ENCODE peak calls at places on chromosome 12, in ten cellular contexts. One of them, this sample, is unnamed.
A peak's percentile ranks its signal among the peaks of the same experiment; 100 is the strongest.

GRCh38 chr12:124680863-124681778 is 113.7 kb upstream of the NCOR2 start:
- DNase-seq in lower lobe of right lung: peak; percentile 71
- DNase-seq in fibroblast of the aortic adventitia: peak; percentile 65
- DNase-seq in choroid plexus epithelial cell: peak; percentile 66
- DNase-seq in HFFc6: peak; percentile 39
- DNase-seq in AG04450: no peak
- DNase-seq in GM12864: peak; percentile 41
- DNase-seq in neural crest cell: peak; percentile 53
- DNase-seq in ascending aorta: peak; percentile 31
- DNase-seq in brain microvascular endothelial cell: peak; percentile 95
- DNase-seq in this sample: peak; percentile 84

GRCh38 chr12:22287776-22288621 is 46.5 kb downstream of the ST8SIA1 start:
- DNase-seq in choroid plexus epithelial cell: peak; percentile 46
- DNase-seq in HFFc6: no peak
- DNase-seq in lower lobe of right lung: no peak
- DNase-seq in brain microvascular endothelial cell: peak; percentile 55
- DNase-seq in AG04450: no peak
- DNase-seq in fibroblast of the aortic adventitia: peak; percentile 52
- DNase-seq in GM12864: no peak
- DNase-seq in ascending aorta: no peak
- DNase-seq in neural crest cell: no peak
- DNase-seq in this sample: no peak

GRCh38 chr12:101733166-101733565 is 6.1 kb downstream of the SYCP3 start:
- DNase-seq in HFFc6: no peak
- DNase-seq in brain microvascular endothelial cell: no peak
- DNase-seq in AG04450: no peak
- DNase-seq in GM12864: no peak
- DNase-seq in fibroblast of the aortic adventitia: no peak
- DNase-seq in neural crest cell: no peak
- DNase-seq in ascending aorta: no peak
- DNase-seq in choroid plexus epithelial cell: no peak
- DNase-seq in lower lobe of right lung: no peak
- DNase-seq in this sample: no peak

GRCh38 chr12:120019197-120019596 is 30.2 kb downstream of the BICDL1 start:
- DNase-seq in fibroblast of the aortic adventitia: no peak
- DNase-seq in lower lobe of right lung: no peak
- DNase-seq in HFFc6: no peak
- DNase-seq in brain microvascular endothelial cell: no peak
- DNase-seq in GM12864: no peak
- DNase-seq in AG04450: no peak
- DNase-seq in ascending aorta: no peak
- DNase-seq in neural crest cell: no peak
- DNase-seq in choroid plexus epithelial cell: no peak
- DNase-seq in this sample: no peak

GRCh38 chr12:88960213-88960878 is 380.1 kb upstream of the KITLG start:
- DNase-seq in choroid plexus epithelial cell: peak; percentile 55
- DNase-seq in brain microvascular endothelial cell: no peak
- DNase-seq in HFFc6: peak; percentile 41
- DNase-seq in lower lobe of right lung: no peak
- DNase-seq in neural crest cell: no peak
- DNase-seq in AG04450: no peak
- DNase-seq in ascending aorta: no peak
- DNase-seq in fibroblast of the aortic adventitia: peak; percentile 64
- DNase-seq in GM12864: no peak
- DNase-seq in this sample: no peak

GRCh38 chr12:522692-523378 is 63.1 kb downstream of the B4GALNT3 start:
- DNase-seq in choroid plexus epithelial cell: no peak
- DNase-seq in AG04450: no peak
- DNase-seq in neural crest cell: no peak
- DNase-seq in HFFc6: no peak
- DNase-seq in GM12864: no peak
- DNase-seq in brain microvascular endothelial cell: no peak
- DNase-seq in ascending aorta: no peak
- DNase-seq in fibroblast of the aortic adventitia: no peak
- DNase-seq in lower lobe of right lung: no peak
- DNase-seq in this sample: no peak

GRCh38 chr12:118190266-118190665 is 54.3 kb downstream of the PEBP1 start:
- DNase-seq in GM12864: no peak
- DNase-seq in brain microvascular endothelial cell: peak; percentile 12
- DNase-seq in AG04450: no peak
- DNase-seq in choroid plexus epithelial cell: peak; percentile 57
- DNase-seq in neural crest cell: peak; percentile 12
- DNase-seq in HFFc6: peak; percentile 15
- DNase-seq in lower lobe of right lung: no peak
- DNase-seq in ascending aorta: no peak
- DNase-seq in fibroblast of the aortic adventitia: peak; percentile 53
- DNase-seq in this sample: no peak

GRCh38 chr12:29158364-29158763 is 9.3 kb downstream of the FAR2 start:
- DNase-seq in neural crest cell: no peak
- DNase-seq in AG04450: no peak
- DNase-seq in HFFc6: no peak
- DNase-seq in fibroblast of the aortic adventitia: no peak
- DNase-seq in lower lobe of right lung: peak; percentile 54
- DNase-seq in choroid plexus epithelial cell: no peak
- DNase-seq in brain microvascular endothelial cell: no peak
- DNase-seq in ascending aorta: no peak
- DNase-seq in GM12864: no peak
- DNase-seq in this sample: no peak

GRCh38 chr12:291153-291723 is 28.6 kb upstream of the SLC6A13 start:
- DNase-seq in GM12864: no peak
- DNase-seq in lower lobe of right lung: no peak
- DNase-seq in ascending aorta: no peak
- DNase-seq in AG04450: no peak
- DNase-seq in fibroblast of the aortic adventitia: peak; percentile 23
- DNase-seq in choroid plexus epithelial cell: no peak
- DNase-seq in HFFc6: no peak
- DNase-seq in neural crest cell: no peak
- DNase-seq in brain microvascular endothelial cell: no peak
- DNase-seq in this sample: no peak

GRCh38 chr12:45125997-45126396 is 75.1 kb upstream of the DBX2 start:
- DNase-seq in brain microvascular endothelial cell: no peak
- DNase-seq in AG04450: no peak
- DNase-seq in ascending aorta: no peak
- DNase-seq in neural crest cell: no peak
- DNase-seq in lower lobe of right lung: no peak
- DNase-seq in choroid plexus epithelial cell: no peak
- DNase-seq in fibroblast of the aortic adventitia: no peak
- DNase-seq in GM12864: no peak
- DNase-seq in HFFc6: no peak
- DNase-seq in this sample: no peak

GRCh38 chr12:87618199-87618598 is 411.0 kb downstream of the C12orf50 start:
- DNase-seq in choroid plexus epithelial cell: peak; percentile 46
- DNase-seq in lower lobe of right lung: no peak
- DNase-seq in neural crest cell: no peak
- DNase-seq in ascending aorta: no peak
- DNase-seq in GM12864: no peak
- DNase-seq in brain microvascular endothelial cell: no peak
- DNase-seq in fibroblast of the aortic adventitia: peak; percentile 3
- DNase-seq in AG04450: no peak
- DNase-seq in HFFc6: no peak
- DNase-seq in this sample: no peak

DNA sequence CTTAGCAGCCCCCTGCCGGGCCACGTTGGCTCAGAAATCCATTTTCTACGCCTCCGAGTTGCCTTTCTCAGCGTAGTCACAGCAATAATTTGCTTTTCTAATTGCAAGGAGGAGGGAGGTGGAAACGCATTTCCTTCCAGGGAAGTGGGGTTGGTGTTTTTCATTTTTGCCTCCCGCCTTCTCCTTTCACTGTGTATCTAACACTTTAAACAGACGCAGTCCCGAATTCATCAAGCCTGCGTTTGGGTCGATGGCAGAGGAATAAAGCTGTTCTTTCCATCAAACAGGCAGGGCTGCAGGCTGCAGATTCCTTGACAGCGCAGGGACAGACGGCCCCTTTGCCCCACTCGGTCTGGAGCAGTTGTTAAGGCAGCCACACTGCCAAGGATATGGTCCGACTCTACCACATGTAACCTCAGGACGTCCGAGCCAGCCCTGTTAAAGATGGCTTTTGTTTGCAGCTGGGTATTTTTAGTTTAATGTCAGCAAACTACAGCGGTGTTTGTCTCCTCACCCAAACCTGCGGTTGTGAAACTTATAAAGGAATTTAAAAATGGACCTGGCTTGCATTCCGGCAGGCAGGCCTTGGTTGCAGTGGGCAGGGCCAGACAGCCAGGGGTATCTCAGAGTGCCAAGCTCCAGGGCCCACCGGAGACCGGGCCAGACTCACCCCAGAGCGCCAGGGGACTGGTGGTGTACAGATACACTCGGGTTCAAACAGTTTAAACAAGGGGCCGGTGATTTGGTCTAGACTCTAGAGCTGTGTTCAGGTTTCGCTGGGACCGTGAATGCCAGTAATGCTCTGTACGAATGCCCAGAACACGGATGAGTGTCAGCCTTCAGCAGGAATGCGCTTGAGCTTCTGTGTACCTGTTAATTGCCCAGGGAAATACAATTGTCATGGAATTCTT is 2.2 kb downstream of the CHST11 start:
- DNase-seq in GM12864: no peak
- DNase-seq in neural crest cell: no peak
- DNase-seq in ascending aorta: no peak
- DNase-seq in AG04450: no peak
- DNase-seq in fibroblast of the aortic adventitia: peak; percentile 53
- DNase-seq in choroid plexus epithelial cell: peak; percentile 31
- DNase-seq in lower lobe of right lung: peak; percentile 49
- DNase-seq in brain microvascular endothelial cell: no peak
- DNase-seq in HFFc6: no peak
- DNase-seq in this sample: peak; percentile 30
- TF ChIP-seq CTCF in GM12864: no peak
- TF ChIP-seq CTCF in neural crest cell: no peak
- TF ChIP-seq CTCF in ascending aorta: no peak
- TF ChIP-seq CTCF in AG04450: peak; percentile 16
- TF ChIP-seq CTCF in fibroblast of the aortic adventitia: no peak
- TF ChIP-seq CTCF in choroid plexus epithelial cell: no peak
- TF ChIP-seq CTCF in lower lobe of right lung: no peak
- TF ChIP-seq CTCF in brain microvascular endothelial cell: peak; percentile 30
- TF ChIP-seq CTCF in HFFc6: no peak
- TF ChIP-seq CTCF in this sample: no peak

DNA sequence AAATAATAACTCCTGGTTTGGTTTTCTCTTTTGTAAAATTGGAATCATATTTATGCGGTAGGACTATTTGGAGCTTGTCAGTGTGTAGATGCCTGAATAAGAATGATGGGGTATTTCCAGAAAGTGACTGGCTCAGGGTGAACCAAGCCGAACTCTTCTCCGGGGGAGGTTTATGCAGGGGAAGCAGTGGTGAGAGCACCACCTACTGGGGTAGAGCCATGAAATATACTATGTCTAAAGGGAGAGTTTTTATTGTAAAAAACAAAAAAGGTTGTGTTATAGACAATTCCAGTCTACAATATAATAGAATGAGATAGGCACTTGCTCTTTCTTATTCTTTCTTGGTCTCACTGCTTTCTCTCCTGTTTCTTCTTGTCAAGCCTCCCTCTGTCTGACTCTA is 222.9 kb upstream of the SLC16A7 start:
- DNase-seq in choroid plexus epithelial cell: peak; percentile 42
- DNase-seq in GM12864: no peak
- DNase-seq in neural crest cell: no peak
- DNase-seq in HFFc6: no peak
- DNase-seq in fibroblast of the aortic adventitia: peak; percentile 26
- DNase-seq in AG04450: peak; percentile 1
- DNase-seq in ascending aorta: no peak
- DNase-seq in brain microvascular endothelial cell: peak; percentile 43
- DNase-seq in lower lobe of right lung: no peak
- DNase-seq in this sample: no peak
- TF ChIP-seq CTCF in choroid plexus epithelial cell: peak; percentile 53
- TF ChIP-seq CTCF in GM12864: peak; percentile 35
- TF ChIP-seq CTCF in neural crest cell: peak; percentile 54
- TF ChIP-seq CTCF in HFFc6: peak; percentile 57
- TF ChIP-seq CTCF in fibroblast of the aortic adventitia: peak; percentile 51
- TF ChIP-seq CTCF in AG04450: peak; percentile 58
- TF ChIP-seq CTCF in ascending aorta: no peak
- TF ChIP-seq CTCF in brain microvascular endothelial cell: peak; percentile 59
- TF ChIP-seq CTCF in lower lobe of right lung: no peak
- TF ChIP-seq CTCF in this sample: peak; percentile 28

GRCh38 chr12:62522984-62523383 is 56.4 kb downstream of the MON2 start:
- DNase-seq in choroid plexus epithelial cell: peak; percentile 43
- DNase-seq in ascending aorta: no peak
- DNase-seq in AG04450: no peak
- DNase-seq in fibroblast of the aortic adventitia: peak; percentile 16
- DNase-seq in neural crest cell: no peak
- DNase-seq in HFFc6: peak; percentile 1
- DNase-seq in lower lobe of right lung: no peak
- DNase-seq in GM12864: no peak
- DNase-seq in brain microvascular endothelial cell: no peak
- DNase-seq in this sample: no peak
- TF ChIP-seq CTCF in choroid plexus epithelial cell: no peak
- TF ChIP-seq CTCF in ascending aorta: no peak
- TF ChIP-seq CTCF in AG04450: peak; percentile 16
- TF ChIP-seq CTCF in fibroblast of the aortic adventitia: no peak
- TF ChIP-seq CTCF in neural crest cell: no peak
- TF ChIP-seq CTCF in HFFc6: no peak
- TF ChIP-seq CTCF in lower lobe of right lung: no peak
- TF ChIP-seq CTCF in GM12864: no peak
- TF ChIP-seq CTCF in brain microvascular endothelial cell: no peak
- TF ChIP-seq CTCF in this sample: peak; percentile 27

DNA sequence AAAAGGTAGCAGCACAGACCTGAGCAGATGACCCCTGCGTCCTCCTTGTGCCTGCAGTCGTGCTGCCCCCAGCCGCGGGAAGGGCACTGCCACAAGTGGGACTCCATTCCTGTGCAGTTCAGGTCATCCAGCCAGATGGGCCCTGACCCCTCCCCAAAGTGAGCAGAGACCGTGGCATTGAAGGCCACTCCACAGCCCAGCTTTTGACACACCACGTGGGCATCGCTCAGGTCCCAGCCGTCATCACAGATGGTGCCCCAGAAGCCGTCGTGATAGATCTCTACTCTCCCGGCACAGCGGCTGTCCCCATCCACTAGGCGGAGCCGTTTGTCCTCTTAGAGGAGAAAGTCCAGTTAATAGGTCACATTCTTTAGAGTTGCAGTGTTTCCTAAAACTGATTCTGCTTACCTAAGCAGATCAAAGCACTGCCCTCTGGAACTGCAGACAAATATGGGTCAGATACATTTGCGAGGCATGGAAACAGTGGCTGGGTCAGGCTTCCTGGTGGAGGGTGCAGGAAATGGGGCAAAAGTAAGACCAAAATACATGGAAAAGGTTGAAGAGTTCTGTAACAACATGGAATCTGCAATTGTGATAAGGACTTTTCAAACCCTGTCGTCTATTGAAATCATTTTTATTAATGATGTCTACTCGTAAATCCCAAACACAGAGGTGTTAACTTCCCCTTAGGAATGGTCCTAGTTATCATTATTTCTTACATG is 69.4 kb downstream of the CD163L1 start:
- DNase-seq in lower lobe of right lung: peak; percentile 61
- DNase-seq in choroid plexus epithelial cell: peak; percentile 38
- DNase-seq in brain microvascular endothelial cell: peak; percentile 14
- DNase-seq in AG04450: no peak
- DNase-seq in fibroblast of the aortic adventitia: peak; percentile 17
- DNase-seq in neural crest cell: no peak
- DNase-seq in ascending aorta: no peak
- DNase-seq in HFFc6: peak; percentile 20
- DNase-seq in GM12864: no peak
- DNase-seq in this sample: peak; percentile 26
- TF ChIP-seq CTCF in lower lobe of right lung: peak; percentile 48
- TF ChIP-seq CTCF in choroid plexus epithelial cell: peak; percentile 65
- TF ChIP-seq CTCF in brain microvascular endothelial cell: peak; percentile 78
- TF ChIP-seq CTCF in AG04450: peak; percentile 44
- TF ChIP-seq CTCF in fibroblast of the aortic adventitia: peak; percentile 48
- TF ChIP-seq CTCF in neural crest cell: peak; percentile 55
- TF ChIP-seq CTCF in ascending aorta: no peak
- TF ChIP-seq CTCF in HFFc6: peak; percentile 78
- TF ChIP-seq CTCF in GM12864: peak; percentile 67
- TF ChIP-seq CTCF in this sample: peak; percentile 42